ENCODE peak calls at places on chromosomes 1 and 21, in nine cellular contexts. W, V, L, N, O, K, B, Z and R are unnamed samples.

GRCh38 chr1:26412180-26412840 is 1.7 kb downstream of the LIN28A start:
- DNase-seq in W (no peak), V (no peak), L (no peak), N (no peak), O (no peak), K (no peak), B (no peak), Z (peak), R (no peak)

GRCh38 chr1:238624786-238625185 is 734.1 kb upstream of the ZP4 start:
- DNase-seq in W (no peak), V (no peak), L (no peak), N (no peak), O (no peak), K (peak), B (peak), Z (no peak), R (no peak)

GRCh38 chr1:156896490-156897033 is 3.0 kb downstream of the PEAR1 start:
- DNase-seq in W (no peak), V (no peak), L (no peak), N (peak), O (no peak), K (peak), B (peak), Z (peak), R (no peak)

GRCh38 chr1:6373961-6374720 is 19.4 kb downstream of the ACOT7 start:
- DNase-seq in W (no peak), V (no peak), L (no peak), N (no peak), O (no peak), K (no peak), B (no peak), Z (no peak), R (no peak)

GRCh38 chr1:200263203-200263602 is 146.6 kb downstream of the ZNF281 start:
- DNase-seq in W (no peak), V (no peak), L (no peak), N (no peak), O (no peak), K (no peak), B (no peak), Z (no peak), R (no peak)

GRCh38 chr1:222653178-222653827 is 35.4 kb downstream of the MIA3 start:
- DNase-seq in W (no peak), V (no peak), L (no peak), N (no peak), O (no peak), K (no peak), B (no peak), Z (no peak), R (no peak)

GRCh38 chr1:154583691-154584212 is 16.2 kb downstream of the CHRNB2 start:
- DNase-seq in W (no peak), V (no peak), L (no peak), N (peak), O (no peak), K (no peak), B (no peak), Z (no peak), R (no peak)

GRCh38 chr1:32485554-32486255 is 20.8 kb downstream of the ZBTB8B start:
- DNase-seq in W (no peak), V (no peak), L (no peak), N (no peak), O (no peak), K (no peak), B (no peak), Z (no peak), R (no peak)

GRCh38 chr1:89608627-89609338 is 24.1 kb upstream of the LRRC8C start:
- DNase-seq in W (peak), V (peak), L (no peak), N (no peak), O (no peak), K (no peak), B (no peak), Z (no peak), R (peak)

GRCh38 chr1:11792106-11792505 is 13.7 kb downstream of the MTHFR start:
- DNase-seq in W (peak), V (no peak), L (no peak), N (no peak), O (peak), K (no peak), B (no peak), Z (no peak), R (no peak)

GRCh38 chr1:92310185-92310597 is 11.3 kb downstream of the RPAP2 start:
- DNase-seq in W (no peak), V (no peak), L (no peak), N (peak), O (no peak), K (peak), B (peak), Z (no peak), R (no peak)

GRCh38 chr1:87328121-87329050 is at the start of gene LMO4:
- DNase-seq in W (peak), V (peak), L (peak), N (peak), O (peak), K (peak), B (peak), Z (peak), R (peak)

GRCh38 chr1:182786223-182787001 is 3.2 kb upstream of the NPL start:
- DNase-seq in W (peak), V (peak), L (no peak), N (peak), O (peak), K (peak), B (peak), Z (peak), R (peak)

GRCh38 chr21:41363370-41364270 is 1.8 kb downstream of the MX2 start:
- DNase-seq in W (no peak), V (no peak), L (no peak), N (no peak), O (no peak), K (no peak), B (no peak), Z (no peak), R (no peak)

GRCh38 chr1:106173101-106173500 is 883.4 kb upstream of the PRMT6 start:
- DNase-seq in W (no peak), V (no peak), L (no peak), N (no peak), O (no peak), K (no peak), B (no peak), Z (no peak), R (no peak)

GRCh38 chr1:25543106-25543424 is 341 bp upstream of the LDLRAP1 start:
- DNase-seq in W (no peak), V (no peak), L (no peak), N (no peak), O (no peak), K (no peak), B (no peak), Z (no peak), R (no peak)

GRCh38 chr21:31509108-31510017 is 150.1 kb upstream of the SOD1 start:
- DNase-seq in W (no peak), V (peak), L (no peak), N (peak), O (no peak), K (peak), B (peak), Z (peak), R (peak)

GRCh38 chr21:33372582-33372981 is 30.6 kb upstream of the IFNGR2 start:
- DNase-seq in W (no peak), V (no peak), L (no peak), N (no peak), O (no peak), K (no peak), B (no peak), Z (no peak), R (no peak)

GRCh38 chr1:25622526-25622925 is 5.9 kb downstream of the MAN1C1 start:
- DNase-seq in W (no peak), V (no peak), L (no peak), N (no peak), O (no peak), K (no peak), B (no peak), Z (no peak), R (no peak)

GRCh38 chr1:53949651-53950050 is 3.5 kb downstream of the LRRC42 start:
- DNase-seq in W (no peak), V (no peak), L (no peak), N (no peak), O (no peak), K (no peak), B (no peak), Z (no peak), R (no peak)

GRCh38 chr1:33141216-33141615 is 40.6 kb downstream of the TRIM62 start:
- DNase-seq in W (no peak), V (no peak), L (no peak), N (no peak), O (no peak), K (no peak), B (no peak), Z (no peak), R (no peak)

GRCh38 chr1:89821322-89822108 is 683 bp downstream of the LRRC8D start:
- DNase-seq in W (peak), V (peak), L (no peak), N (peak), O (peak), K (peak), B (peak), Z (peak), R (peak)